ENCODE peak calls at places on chromosomes 3 and 15, in six cellular contexts. F, X, J, O, R and Y are unnamed samples.
A peak's percentile ranks its signal among the peaks of the same experiment; 100 is the strongest.

GRCh38 chr15:49044761-49045571 is 1.3 kb downstream of the SECISBP2L start:
- DNase-seq in X (no peak), F (no peak), J (no peak), R (no peak), O (no peak), Y (no peak)

GRCh38 chr3:55409802-55410201 is 77.3 kb downstream of the WNT5A start:
- DNase-seq in R (no peak), J (no peak), F (no peak), O (no peak), X (no peak), Y (no peak)

GRCh38 chr3:165339753-165340152 is 143.6 kb upstream of the SLITRK3 start:
- DNase-seq in X (no peak), F (peak; percentile 21), J (no peak), O (no peak), R (no peak), Y (no peak)

GRCh38 chr15:35705885-35706590 is 160.1 kb upstream of the DPH6 start:
- DNase-seq in J (no peak), R (no peak), X (no peak), F (no peak), O (no peak), Y (no peak)

GRCh38 chr15:40430271-40430805 is 10.4 kb upstream of the BAHD1 start:
- DNase-seq in J (no peak), X (peak; percentile 77), F (no peak), O (no peak), R (no peak), Y (no peak)

GRCh38 chr3:104101736-104102135 is 1265.0 kb upstream of the ALCAM start:
- DNase-seq in R (no peak), F (no peak), J (no peak), O (no peak), X (no peak), Y (no peak)

GRCh38 chr3:73493543-73494314 is 131.0 kb downstream of the PDZRN3 start:
- DNase-seq in X (no peak), O (no peak), R (no peak), J (no peak), F (no peak), Y (no peak)

GRCh38 chr3:124797426-124797945 is 67.2 kb downstream of the UMPS start:
- DNase-seq in O (no peak), R (no peak), J (no peak), X (no peak), F (no peak), Y (no peak)

GRCh38 chr3:115667175-115668065 is 44.1 kb downstream of the GAP43 start:
- DNase-seq in X (no peak), F (no peak), O (no peak), J (no peak), R (no peak), Y (no peak)

GRCh38 chr3:111809196-111809595 is 49.9 kb upstream of the PHLDB2 start:
- DNase-seq in O (no peak), F (no peak), R (peak; percentile 24), X (no peak), J (no peak), Y (no peak)

GRCh38 chr15:85607842-85608241 is 186.9 kb downstream of the KLHL25 start:
- DNase-seq in R (no peak), X (no peak), F (peak; percentile 24), J (no peak), O (no peak), Y (no peak)

GRCh38 chr15:70262591-70263274 is 165.0 kb upstream of the TLE3 start:
- DNase-seq in J (no peak), R (no peak), O (no peak), F (no peak), X (no peak), Y (no peak)

GRCh38 chr3:52532517-52532837 is 1.2 kb downstream of the NT5DC2 start:
- DNase-seq in J (no peak), F (no peak), O (no peak), R (peak; percentile 69), X (peak; percentile 78), Y (no peak)

GRCh38 chr3:105119801-105120340 is 246.8 kb upstream of the ALCAM start:
- DNase-seq in O (no peak), R (no peak), F (no peak), X (no peak), J (no peak), Y (no peak)

GRCh38 chr3:10946526-10946925 is 46.0 kb upstream of the SLC6A1 start:
- DNase-seq in J (no peak), R (no peak), X (no peak), F (no peak), O (no peak), Y (no peak)

GRCh38 chr3:197494366-197495058 is 61.3 kb downstream of the BDH1 start:
- DNase-seq in J (no peak), X (no peak), F (no peak), O (no peak), R (peak; percentile 71), Y (no peak)

GRCh38 chr15:99096894-99097426 is 7.9 kb upstream of the SYNM start:
- DNase-seq in J (no peak), X (no peak), R (no peak), F (no peak), O (no peak), Y (no peak)

GRCh38 chr15:50148362-50148963 is 29.4 kb upstream of the ATP8B4 start:
- DNase-seq in J (peak; percentile 70), F (peak; percentile 81), R (peak; percentile 59), O (no peak), X (peak; percentile 31), Y (no peak)

GRCh38 chr15:99253381-99254090 is 2.3 kb downstream of the LRRC28 start:
- DNase-seq in O (no peak), J (no peak), R (no peak), X (no peak), F (no peak), Y (no peak)

GRCh38 chr15:29682781-29683180 is 139.5 kb downstream of the TJP1 start:
- DNase-seq in F (no peak), O (no peak), X (no peak), R (no peak), J (no peak), Y (no peak)

GRCh38 chr3:147159141-147159540 is 247.2 kb downstream of the ZIC4 start:
- DNase-seq in O (no peak), F (no peak), X (no peak), R (no peak), J (no peak), Y (no peak)

GRCh38 chr15:51198701-51199253 is 104.1 kb upstream of the TNFAIP8L3 start:
- DNase-seq in X (no peak), J (no peak), F (no peak), O (no peak), R (no peak), Y (no peak)

GRCh38 chr3:61155701-61156292 is 95.5 kb downstream of the FHIT start:
- DNase-seq in J (no peak), R (no peak), F (no peak), O (no peak), X (no peak), Y (no peak)

GRCh38 chr3:134017490-134017889 is 12.2 kb downstream of the SLCO2A1 start:
- DNase-seq in X (no peak), O (no peak), F (no peak), R (no peak), J (no peak), Y (peak; percentile 22)

GRCh38 chr3:66276705-66277274 is 56.0 kb downstream of the SLC25A26 start:
- DNase-seq in O (no peak), R (peak; percentile 55), J (peak; percentile 70), X (peak; percentile 19), F (peak; percentile 55), Y (peak; percentile 60)
- TF ChIP-seq ZNF274 in O (no peak), R (no peak), J (no peak), X (no peak), F (no peak), Y (no peak)

GRCh38 chr3:25426408-25426807 is 1.7 kb upstream of the RARB start:
- DNase-seq in J (no peak), R (no peak), X (no peak), O (no peak), F (no peak), Y (no peak)

GRCh38 chr3:25421747-25422146 is 6.3 kb upstream of the RARB start:
- DNase-seq in O (no peak), R (peak; percentile 38), X (no peak), J (no peak), F (no peak), Y (no peak)

GRCh38 chr3:25427155-25428002 is 684 bp upstream of the RARB start:
- DNase-seq in F (no peak), X (no peak), J (no peak), R (peak; percentile 42), O (no peak), Y (no peak)

GRCh38 chr3:25423780-25424179 is 4.3 kb upstream of the RARB start:
- DNase-seq in F (no peak), R (no peak), O (no peak), J (no peak), X (no peak), Y (no peak)

GRCh38 chr3:25424238-25425013 is 3.6 kb upstream of the RARB start:
- DNase-seq in R (no peak), F (no peak), O (no peak), J (no peak), X (no peak), Y (no peak)
- TF ChIP-seq ZNF274 in R (no peak), F (no peak), O (no peak), J (no peak), X (no peak), Y (no peak)

DNA sequence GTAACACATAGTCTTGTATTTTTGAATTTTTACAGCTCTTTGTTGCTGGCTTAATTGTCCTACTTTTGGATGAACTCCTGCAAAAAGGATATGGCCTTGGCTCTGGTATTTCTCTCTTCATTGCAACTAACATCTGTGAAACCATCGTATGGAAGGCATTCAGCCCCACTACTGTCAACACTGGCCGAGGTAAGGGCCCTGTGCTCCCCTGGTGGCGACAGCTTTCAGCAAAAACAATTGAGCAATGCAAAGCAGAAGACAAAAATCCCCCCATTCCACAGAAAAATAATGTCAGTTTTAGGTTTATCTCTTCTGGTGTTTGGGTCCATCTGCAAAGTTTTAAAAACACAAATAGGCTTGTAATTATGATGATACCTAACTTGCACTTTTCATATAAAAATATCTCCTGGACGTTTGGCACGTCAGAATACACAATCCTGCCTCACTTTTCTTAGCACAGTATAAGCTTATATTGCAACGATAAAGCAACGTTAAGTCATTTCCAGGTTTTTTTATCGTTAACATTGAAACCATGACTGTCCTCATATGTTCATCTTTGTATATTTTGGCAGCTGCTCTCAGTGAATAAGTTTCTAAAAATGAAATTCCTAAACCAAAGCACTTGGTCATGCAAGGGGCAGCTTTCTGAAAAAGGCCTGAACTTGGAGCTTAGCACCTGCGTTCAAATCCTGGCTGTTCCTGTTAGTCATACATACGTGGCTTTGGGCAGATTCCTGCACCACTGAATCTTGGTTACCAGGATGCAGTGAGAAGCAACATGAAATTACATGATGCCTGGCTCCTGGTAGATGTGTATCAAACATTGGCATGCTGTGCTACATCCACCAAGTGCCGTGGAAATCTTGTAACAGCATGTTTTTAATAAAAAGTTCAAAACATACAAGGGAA is 8.5 kb downstream of the SEC61A1 start:
- DNase-seq in O (no peak), F (no peak), J (no peak), X (no peak), R (no peak), Y (no peak)
- TF ChIP-seq ZNF274 in O (no peak), F (no peak), J (no peak), X (no peak), R (no peak), Y (no peak)

DNA sequence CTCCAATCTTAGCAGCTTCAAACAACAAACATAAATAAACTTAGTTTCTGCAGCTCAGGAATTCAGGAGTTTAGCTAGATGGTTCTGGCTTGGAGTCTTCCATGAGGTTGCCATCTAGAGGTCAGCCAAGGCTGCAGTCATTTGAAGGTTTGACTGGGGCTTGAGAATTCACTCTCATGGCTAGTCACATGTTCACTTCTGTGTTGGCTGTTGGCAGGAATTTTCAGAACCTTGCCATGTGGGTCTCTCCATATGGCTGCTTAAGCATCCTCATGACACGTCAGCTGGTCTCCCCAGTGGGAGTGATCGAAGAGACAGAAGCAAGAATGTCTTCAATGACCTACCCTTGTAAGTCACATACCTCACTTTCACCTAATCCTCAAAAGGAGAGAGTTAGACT is 269.2 kb upstream of the CNTN3 start:
- DNase-seq in F (no peak), R (peak; percentile 2), X (no peak), J (peak; percentile 22), O (no peak), Y (no peak)
- TF ChIP-seq ZNF274 in F (no peak), R (no peak), X (no peak), J (no peak), O (no peak), Y (no peak)